ENCODE peak calls at places on chromosomes 11 and 22, in five cellular contexts. One of them, this sample, is unnamed.

GRCh38 chr11:74220376-74220775 is 49.3 kb downstream of the PPME1 start:
- DNase-seq in memory B cell: no peak
- DNase-seq in fibroblast of mammary gland: no peak
- DNase-seq in activated effector memory CD4-positive, alpha-beta T cell treated with anti-CD3 and anti-CD28 coated beads, Interleukin-2, amount 50 U/mL, for 16 hours: no peak
- DNase-seq in NCI-H2081: no peak
- DNase-seq in this sample: no peak

GRCh38 chr22:49330421-49331222 is 497.1 kb downstream of the BRD1 start:
- DNase-seq in memory B cell: no peak
- DNase-seq in fibroblast of mammary gland: no peak
- DNase-seq in activated effector memory CD4-positive, alpha-beta T cell treated with anti-CD3 and anti-CD28 coated beads, Interleukin-2, amount 50 U/mL, for 16 hours: peak
- DNase-seq in NCI-H2081: no peak
- DNase-seq in this sample: no peak

GRCh38 chr11:75524576-75525432 is 937 bp downstream of the GDPD5 start:
- DNase-seq in memory B cell: peak
- DNase-seq in fibroblast of mammary gland: peak
- DNase-seq in activated effector memory CD4-positive, alpha-beta T cell treated with anti-CD3 and anti-CD28 coated beads, Interleukin-2, amount 50 U/mL, for 16 hours: peak
- DNase-seq in NCI-H2081: no peak
- DNase-seq in this sample: no peak

GRCh38 chr22:36369922-36370781 is 17.6 kb downstream of the MYH9 start:
- DNase-seq in memory B cell: peak
- DNase-seq in fibroblast of mammary gland: peak
- DNase-seq in activated effector memory CD4-positive, alpha-beta T cell treated with anti-CD3 and anti-CD28 coated beads, Interleukin-2, amount 50 U/mL, for 16 hours: peak
- DNase-seq in NCI-H2081: no peak
- DNase-seq in this sample: no peak

GRCh38 chr11:57982763-57983162 is 40.9 kb upstream of the OR9Q1 start:
- DNase-seq in memory B cell: no peak
- DNase-seq in fibroblast of mammary gland: no peak
- DNase-seq in activated effector memory CD4-positive, alpha-beta T cell treated with anti-CD3 and anti-CD28 coated beads, Interleukin-2, amount 50 U/mL, for 16 hours: no peak
- DNase-seq in NCI-H2081: no peak
- DNase-seq in this sample: no peak

GRCh38 chr22:26476705-26477340 is 6.8 kb downstream of the HPS4 start:
- DNase-seq in memory B cell: no peak
- DNase-seq in fibroblast of mammary gland: no peak
- DNase-seq in activated effector memory CD4-positive, alpha-beta T cell treated with anti-CD3 and anti-CD28 coated beads, Interleukin-2, amount 50 U/mL, for 16 hours: no peak
- DNase-seq in NCI-H2081: no peak
- DNase-seq in this sample: no peak

GRCh38 chr22:49664891-49665290 is 162.8 kb downstream of the BRD1 start:
- DNase-seq in memory B cell: no peak
- DNase-seq in fibroblast of mammary gland: no peak
- DNase-seq in activated effector memory CD4-positive, alpha-beta T cell treated with anti-CD3 and anti-CD28 coated beads, Interleukin-2, amount 50 U/mL, for 16 hours: peak
- DNase-seq in NCI-H2081: no peak
- DNase-seq in this sample: no peak

GRCh38 chr11:26230021-26230420 is 101.9 kb upstream of the ANO3 start:
- DNase-seq in memory B cell: no peak
- DNase-seq in fibroblast of mammary gland: peak
- DNase-seq in activated effector memory CD4-positive, alpha-beta T cell treated with anti-CD3 and anti-CD28 coated beads, Interleukin-2, amount 50 U/mL, for 16 hours: no peak
- DNase-seq in NCI-H2081: no peak
- DNase-seq in this sample: no peak

GRCh38 chr11:36312593-36312990 is 16.5 kb downstream of the PRR5L start:
- DNase-seq in memory B cell: no peak
- DNase-seq in fibroblast of mammary gland: peak
- DNase-seq in activated effector memory CD4-positive, alpha-beta T cell treated with anti-CD3 and anti-CD28 coated beads, Interleukin-2, amount 50 U/mL, for 16 hours: no peak
- DNase-seq in NCI-H2081: no peak
- DNase-seq in this sample: no peak

GRCh38 chr22:31923166-31923565 is 21.2 kb upstream of the YWHAH start:
- DNase-seq in memory B cell: no peak
- DNase-seq in fibroblast of mammary gland: no peak
- DNase-seq in activated effector memory CD4-positive, alpha-beta T cell treated with anti-CD3 and anti-CD28 coated beads, Interleukin-2, amount 50 U/mL, for 16 hours: no peak
- DNase-seq in NCI-H2081: no peak
- DNase-seq in this sample: no peak

This sample was measured in NCI-H774.